ENCODE peak calls at places on chromosomes 5 and 9, in six cellular contexts. I is GM06990, D is HEK293T, X is fibroblast of the conjunctiva, G is lower lobe of right lung, T is stromal cell of bone marrow. J is an unnamed sample.

GRCh38 chr5:19853616-19854240 is 134.3 kb downstream of the CDH18 start:
- DNase-seq in X (no peak), D (no peak), G (no peak), I (no peak), T (peak), J (peak)

GRCh38 chr9:9998491-9999287 is 614.1 kb downstream of the PTPRD start:
- DNase-seq in D (peak), G (no peak), T (no peak), I (no peak), X (no peak), J (no peak)

GRCh38 chr9:109767404-109767803 is 12.6 kb upstream of the PALM2AKAP2 start:
- DNase-seq in D (no peak), I (no peak), G (no peak), X (no peak), T (no peak), J (no peak)

GRCh38 chr9:14608521-14608920 is 84.7 kb downstream of the ZDHHC21 start:
- DNase-seq in D (no peak), X (no peak), G (no peak), I (no peak), T (no peak), J (no peak)

GRCh38 chr5:176364765-176365662 is at the start of gene ARL10:
- DNase-seq in X (no peak), D (peak), T (no peak), I (peak), G (peak), J (no peak)

GRCh38 chr9:137668203-137668602 is 49.4 kb downstream of the EHMT1 start:
- DNase-seq in I (no peak), X (no peak), D (no peak), T (no peak), G (no peak), J (no peak)

GRCh38 chr9:95116820-95117204 is 200.7 kb downstream of the FANCC start:
- DNase-seq in T (peak), D (no peak), I (no peak), X (no peak), G (no peak), J (no peak)

GRCh38 chr5:87119588-87119987 is 148.1 kb upstream of the RASA1 start:
- DNase-seq in I (no peak), D (no peak), G (no peak), T (no peak), X (no peak), J (no peak)

GRCh38 chr5:33310471-33310870 is 130.3 kb upstream of the TARS1 start:
- DNase-seq in X (peak), I (no peak), G (no peak), T (peak), D (no peak), J (peak)

GRCh38 chr9:96522371-96522770 is 72.4 kb downstream of the HABP4 start:
- DNase-seq in T (no peak), I (no peak), X (no peak), D (no peak), G (no peak), J (no peak)

GRCh38 chr5:121024416-121025311 is 560.6 kb downstream of the PRR16 start:
- DNase-seq in T (no peak), D (no peak), X (no peak), I (no peak), G (no peak), J (no peak)

GRCh38 chr9:106945727-106946690 is 83.0 kb downstream of the ZNF462 start:
- DNase-seq in I (no peak), D (no peak), X (peak), T (peak), G (no peak), J (peak)

GRCh38 chr5:71872465-71872864 is 153.4 kb downstream of the CARTPT start:
- DNase-seq in D (no peak), T (no peak), I (no peak), G (no peak), X (no peak), J (no peak)

GRCh38 chr9:7273575-7273974 is 515.8 kb downstream of the KDM4C start:
- DNase-seq in T (no peak), D (peak), I (no peak), X (peak), G (no peak), J (no peak)